ENCODE peak calls at places on chromosomes 2 and 18, in ten cellular contexts. One of them, this sample, is unnamed. For H3K4me1, the result is how much of the 10 kb centered on the place peaks cover.

GRCh38 chr2:218260742-218261423 is at the start of gene GPBAR1:
- DNase-seq in ovary: peak
- DNase-seq in CD4-positive, CD25-positive, alpha-beta regulatory T cell: no peak
- DNase-seq in lung: no peak
- DNase-seq in Peyer's patch: peak
- DNase-seq in left ventricle myocardium inferior: peak
- DNase-seq in IMR-90: no peak
- DNase-seq in stomach: peak
- DNase-seq in pancreas: no peak
- DNase-seq in GM23338: peak
- DNase-seq in this sample: no peak

GRCh38 chr2:76563730-76564129 is 853.0 kb upstream of the GCFC2 start:
- DNase-seq in CD4-positive, CD25-positive, alpha-beta regulatory T cell: no peak
- DNase-seq in lung: no peak
- DNase-seq in left ventricle myocardium inferior: no peak
- DNase-seq in Peyer's patch: no peak
- DNase-seq in stomach: no peak
- DNase-seq in ovary: no peak
- DNase-seq in IMR-90: no peak
- DNase-seq in GM23338: no peak
- DNase-seq in pancreas: peak
- DNase-seq in this sample: no peak

GRCh38 chr2:95015261-95015918 is 10.1 kb upstream of the MAL start:
- DNase-seq in ovary: no peak
- DNase-seq in CD4-positive, CD25-positive, alpha-beta regulatory T cell: no peak
- DNase-seq in IMR-90: no peak
- DNase-seq in left ventricle myocardium inferior: no peak
- DNase-seq in pancreas: no peak
- DNase-seq in GM23338: no peak
- DNase-seq in stomach: no peak
- DNase-seq in Peyer's patch: no peak
- DNase-seq in lung: no peak
- DNase-seq in this sample: no peak

GRCh38 chr2:105391763-105392662 is 6.8 kb downstream of the FHL2 start:
- DNase-seq in GM23338: no peak
- DNase-seq in pancreas: no peak
- DNase-seq in Peyer's patch: no peak
- DNase-seq in ovary: no peak
- DNase-seq in left ventricle myocardium inferior: no peak
- DNase-seq in CD4-positive, CD25-positive, alpha-beta regulatory T cell: no peak
- DNase-seq in stomach: no peak
- DNase-seq in lung: no peak
- DNase-seq in IMR-90: no peak
- DNase-seq in this sample: no peak

GRCh38 chr18:48609820-48610815 is 71.3 kb downstream of the CTIF start:
- DNase-seq in IMR-90: no peak
- DNase-seq in ovary: no peak
- DNase-seq in CD4-positive, CD25-positive, alpha-beta regulatory T cell: no peak
- DNase-seq in left ventricle myocardium inferior: no peak
- DNase-seq in Peyer's patch: no peak
- DNase-seq in lung: no peak
- DNase-seq in GM23338: no peak
- DNase-seq in stomach: no peak
- DNase-seq in pancreas: peak
- DNase-seq in this sample: no peak

GRCh38 chr2:167335627-167336026 is 447.3 kb downstream of the XIRP2 start:
- DNase-seq in CD4-positive, CD25-positive, alpha-beta regulatory T cell: no peak
- DNase-seq in stomach: no peak
- DNase-seq in GM23338: no peak
- DNase-seq in lung: no peak
- DNase-seq in ovary: no peak
- DNase-seq in Peyer's patch: no peak
- DNase-seq in pancreas: no peak
- DNase-seq in left ventricle myocardium inferior: no peak
- DNase-seq in IMR-90: peak
- DNase-seq in this sample: no peak

GRCh38 chr2:29000954-29001353 is 19.9 kb downstream of the TOGARAM2 start:
- DNase-seq in ovary: no peak
- DNase-seq in left ventricle myocardium inferior: no peak
- DNase-seq in IMR-90: no peak
- DNase-seq in lung: no peak
- DNase-seq in Peyer's patch: no peak
- DNase-seq in GM23338: no peak
- DNase-seq in stomach: no peak
- DNase-seq in CD4-positive, CD25-positive, alpha-beta regulatory T cell: no peak
- DNase-seq in pancreas: no peak
- DNase-seq in this sample: no peak

GRCh38 chr2:157486596-157487270 is 42.8 kb upstream of the CYTIP start:
- DNase-seq in stomach: no peak
- DNase-seq in IMR-90: peak
- DNase-seq in pancreas: no peak
- DNase-seq in GM23338: no peak
- DNase-seq in lung: no peak
- DNase-seq in left ventricle myocardium inferior: no peak
- DNase-seq in CD4-positive, CD25-positive, alpha-beta regulatory T cell: no peak
- DNase-seq in ovary: no peak
- DNase-seq in Peyer's patch: no peak
- DNase-seq in this sample: no peak

DNA sequence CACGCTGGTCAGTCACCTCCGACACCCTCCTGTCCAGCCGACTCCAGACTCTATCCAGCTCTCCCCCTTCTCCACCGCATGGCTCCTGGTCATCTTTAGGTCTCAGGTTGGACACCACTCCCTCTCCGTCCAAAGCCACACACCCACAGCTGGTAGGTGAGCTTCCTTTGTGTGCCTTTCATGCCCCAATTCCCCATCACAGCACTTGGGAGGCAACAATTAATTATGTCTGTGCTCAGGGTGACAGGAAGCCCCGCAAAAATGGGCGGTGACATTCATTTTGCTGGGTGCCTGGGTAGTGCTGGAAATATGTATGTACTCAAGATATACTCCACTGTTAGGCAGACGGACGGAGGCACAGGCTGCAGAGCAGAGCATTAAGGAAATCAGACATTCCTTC is 13.2 kb downstream of the EPB41L3 start:
- DNase-seq in IMR-90: no peak
- DNase-seq in Peyer's patch: no peak
- DNase-seq in CD4-positive, CD25-positive, alpha-beta regulatory T cell: no peak
- DNase-seq in left ventricle myocardium inferior: no peak
- DNase-seq in stomach: no peak
- DNase-seq in ovary: no peak
- DNase-seq in pancreas: no peak
- DNase-seq in lung: no peak
- DNase-seq in GM23338: no peak
- DNase-seq in this sample: no peak
- H3K4me3 ChIP-seq in IMR-90: no peak
- H3K4me3 ChIP-seq in Peyer's patch: no peak
- H3K4me3 ChIP-seq in CD4-positive, CD25-positive, alpha-beta regulatory T cell: no peak
- H3K4me3 ChIP-seq in left ventricle myocardium inferior: no peak
- H3K4me3 ChIP-seq in stomach: no peak
- H3K4me3 ChIP-seq in ovary: no peak
- H3K4me3 ChIP-seq in pancreas: no peak
- H3K4me3 ChIP-seq in lung: no peak
- H3K4me3 ChIP-seq in GM23338: no peak
- H3K4me3 ChIP-seq in this sample: no peak

GRCh38 chr2:22282215-22282614 is 1102.8 kb upstream of the KLHL29 start:
- DNase-seq in pancreas: no peak
- DNase-seq in Peyer's patch: no peak
- DNase-seq in lung: no peak
- DNase-seq in left ventricle myocardium inferior: no peak
- DNase-seq in GM23338: no peak
- DNase-seq in stomach: no peak
- DNase-seq in ovary: no peak
- DNase-seq in IMR-90: peak
- DNase-seq in CD4-positive, CD25-positive, alpha-beta regulatory T cell: no peak
- DNase-seq in this sample: no peak

GRCh38 chr2:22276696-22277095 is 1108.3 kb upstream of the KLHL29 start:
- DNase-seq in ovary: no peak
- DNase-seq in CD4-positive, CD25-positive, alpha-beta regulatory T cell: no peak
- DNase-seq in pancreas: no peak
- DNase-seq in GM23338: no peak
- DNase-seq in lung: no peak
- DNase-seq in left ventricle myocardium inferior: no peak
- DNase-seq in Peyer's patch: no peak
- DNase-seq in IMR-90: no peak
- DNase-seq in stomach: no peak
- DNase-seq in this sample: no peak

GRCh38 chr2:22282902-22283301 is 1102.1 kb upstream of the KLHL29 start:
- DNase-seq in Peyer's patch: no peak
- DNase-seq in pancreas: no peak
- DNase-seq in CD4-positive, CD25-positive, alpha-beta regulatory T cell: no peak
- DNase-seq in stomach: no peak
- DNase-seq in IMR-90: no peak
- DNase-seq in ovary: no peak
- DNase-seq in GM23338: no peak
- DNase-seq in left ventricle myocardium inferior: no peak
- DNase-seq in lung: no peak
- DNase-seq in this sample: no peak

DNA sequence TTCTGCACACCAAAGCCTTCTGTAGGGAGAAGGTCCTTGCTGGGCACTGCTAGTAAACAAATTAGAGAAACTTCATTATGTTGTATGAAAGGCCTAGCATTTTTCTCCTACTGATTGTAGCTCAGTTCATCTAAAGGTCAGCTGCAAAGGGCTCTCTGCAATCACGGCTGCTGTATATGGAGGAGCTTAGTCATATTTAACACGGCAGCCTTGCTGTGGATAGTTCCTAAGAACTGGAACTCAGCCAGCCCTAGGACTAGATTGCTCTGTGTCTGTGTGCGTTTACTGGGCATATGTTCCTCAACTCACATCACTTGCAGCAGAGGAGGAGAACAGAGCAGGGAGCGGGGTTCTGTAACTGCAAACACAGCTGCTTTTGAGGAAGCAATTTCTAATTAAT is 1103.9 kb upstream of the KLHL29 start:
- DNase-seq in GM23338: no peak
- DNase-seq in IMR-90: peak
- DNase-seq in Peyer's patch: no peak
- DNase-seq in stomach: no peak
- DNase-seq in CD4-positive, CD25-positive, alpha-beta regulatory T cell: no peak
- DNase-seq in ovary: no peak
- DNase-seq in pancreas: no peak
- DNase-seq in lung: no peak
- DNase-seq in left ventricle myocardium inferior: no peak
- DNase-seq in this sample: no peak
- H3K4me1 ChIP-seq in GM23338: under half
- H3K4me1 ChIP-seq in IMR-90: under half
- H3K4me1 ChIP-seq in Peyer's patch: under half
- H3K4me1 ChIP-seq in stomach: under half
- H3K4me1 ChIP-seq in CD4-positive, CD25-positive, alpha-beta regulatory T cell: under half
- H3K4me1 ChIP-seq in ovary: under half
- H3K4me1 ChIP-seq in pancreas: under half
- H3K4me1 ChIP-seq in lung: under half
- H3K4me1 ChIP-seq in left ventricle myocardium inferior: under half
- H3K4me1 ChIP-seq in this sample: under half

GRCh38 chr2:176105727-176106635 is 1.1 kb upstream of the HOXD11 start:
- DNase-seq in lung: no peak
- DNase-seq in stomach: no peak
- DNase-seq in pancreas: no peak
- DNase-seq in IMR-90: no peak
- DNase-seq in ovary: no peak
- DNase-seq in CD4-positive, CD25-positive, alpha-beta regulatory T cell: no peak
- DNase-seq in Peyer's patch: no peak
- DNase-seq in left ventricle myocardium inferior: no peak
- DNase-seq in GM23338: peak
- DNase-seq in this sample: peak
- H3K4me3 ChIP-seq in lung: no peak
- H3K4me3 ChIP-seq in stomach: peak
- H3K4me3 ChIP-seq in pancreas: no peak
- H3K4me3 ChIP-seq in IMR-90: no peak
- H3K4me3 ChIP-seq in ovary: peak
- H3K4me3 ChIP-seq in CD4-positive, CD25-positive, alpha-beta regulatory T cell: no peak
- H3K4me3 ChIP-seq in Peyer's patch: no peak
- H3K4me3 ChIP-seq in left ventricle myocardium inferior: peak
- H3K4me3 ChIP-seq in GM23338: peak
- H3K4me3 ChIP-seq in this sample: peak

DNA sequence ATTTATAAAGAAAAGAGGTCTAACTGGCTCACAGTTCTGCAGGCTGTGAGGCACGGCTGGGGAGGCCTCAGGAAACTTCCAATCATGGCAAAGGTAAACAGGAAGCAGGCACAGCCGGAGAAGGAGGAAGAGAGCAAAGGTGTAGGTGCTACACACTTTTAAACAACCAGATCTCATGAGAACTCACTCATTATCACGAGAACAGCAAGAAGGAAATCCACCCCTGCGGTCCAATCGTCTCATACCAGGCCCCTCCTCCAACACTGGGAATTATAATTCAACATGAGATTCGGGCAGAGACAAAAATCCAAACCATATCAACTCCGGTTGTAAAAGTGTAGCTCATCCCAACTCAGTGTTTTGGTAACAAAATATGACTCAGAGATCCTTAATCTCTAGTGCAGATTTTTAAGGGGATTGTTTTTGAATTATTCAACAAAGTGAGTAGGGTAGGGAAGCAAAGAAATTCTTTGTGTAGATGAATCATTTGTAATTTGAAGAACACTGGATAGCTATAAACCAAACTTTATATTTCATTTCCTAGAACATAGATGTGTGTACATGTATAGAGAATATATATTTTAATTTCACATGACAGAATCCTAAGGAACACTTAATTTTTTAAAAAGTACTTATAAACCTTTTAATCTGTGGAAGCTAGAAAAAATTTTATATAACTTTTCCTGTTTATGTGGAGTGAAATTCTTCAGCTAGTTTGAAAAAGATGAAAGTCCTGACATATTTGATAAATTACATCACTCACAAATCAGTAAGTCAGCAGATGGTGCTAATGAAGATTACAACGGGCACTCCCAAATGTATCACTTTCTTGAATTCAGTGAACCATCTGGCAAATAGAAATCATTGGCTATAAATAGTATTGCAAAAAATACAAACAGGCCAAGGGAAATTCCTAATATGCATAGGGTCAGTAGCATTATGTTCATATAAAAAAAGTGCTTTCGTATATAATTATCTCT is 130.1 kb downstream of the OLA1 start:
- DNase-seq in left ventricle myocardium inferior: no peak
- DNase-seq in lung: no peak
- DNase-seq in ovary: no peak
- DNase-seq in stomach: no peak
- DNase-seq in IMR-90: peak
- DNase-seq in Peyer's patch: no peak
- DNase-seq in CD4-positive, CD25-positive, alpha-beta regulatory T cell: no peak
- DNase-seq in pancreas: no peak
- DNase-seq in GM23338: peak
- DNase-seq in this sample: no peak
- H3K4me1 ChIP-seq in left ventricle myocardium inferior: under half
- H3K4me1 ChIP-seq in lung: under half
- H3K4me1 ChIP-seq in ovary: under half
- H3K4me1 ChIP-seq in stomach: under half
- H3K4me1 ChIP-seq in IMR-90: under half
- H3K4me1 ChIP-seq in Peyer's patch: under half
- H3K4me1 ChIP-seq in CD4-positive, CD25-positive, alpha-beta regulatory T cell: under half
- H3K4me1 ChIP-seq in pancreas: under half
- H3K4me1 ChIP-seq in GM23338: half or more
- H3K4me1 ChIP-seq in this sample: under half

GRCh38 chr18:58438161-58438983 is 190.5 kb downstream of the ALPK2 start:
- DNase-seq in ovary: no peak
- DNase-seq in pancreas: no peak
- DNase-seq in left ventricle myocardium inferior: no peak
- DNase-seq in CD4-positive, CD25-positive, alpha-beta regulatory T cell: peak
- DNase-seq in stomach: no peak
- DNase-seq in IMR-90: peak
- DNase-seq in GM23338: no peak
- DNase-seq in Peyer's patch: no peak
- DNase-seq in lung: no peak
- DNase-seq in this sample: no peak
- H3K4me3 ChIP-seq in ovary: peak
- H3K4me3 ChIP-seq in pancreas: no peak
- H3K4me3 ChIP-seq in left ventricle myocardium inferior: peak
- H3K4me3 ChIP-seq in CD4-positive, CD25-positive, alpha-beta regulatory T cell: peak
- H3K4me3 ChIP-seq in stomach: peak
- H3K4me3 ChIP-seq in IMR-90: peak
- H3K4me3 ChIP-seq in GM23338: no peak
- H3K4me3 ChIP-seq in Peyer's patch: peak
- H3K4me3 ChIP-seq in lung: no peak
- H3K4me3 ChIP-seq in this sample: peak

This sample was measured in uterus.